ENCODE peak calls at places on chromosomes 5 and 9, in six cellular contexts. M is IMR-90, G is neuronal stem cell, J is mesenchymal stem cell, E is trophoblast cell, X is H1. D is an unnamed sample.

GRCh38 chr9:109048822-109049221 is 35.5 kb upstream of the CTNNAL1 start:
- DNase-seq in E (no peak), G (no peak), X (no peak), J (no peak), M (no peak), D (no peak)

GRCh38 chr9:89657765-89658164 is 53.0 kb downstream of the GADD45G start:
- DNase-seq in X (no peak), J (peak), E (no peak), G (no peak), M (no peak), D (no peak)

GRCh38 chr5:93730124-93730523 is 11.3 kb downstream of the POU5F2 start:
- DNase-seq in E (no peak), G (no peak), X (no peak), M (no peak), J (no peak), D (no peak)

GRCh38 chr5:22473865-22474264 is 379.3 kb downstream of the CDH12 start:
- DNase-seq in M (no peak), J (no peak), X (no peak), E (no peak), G (no peak), D (no peak)

GRCh38 chr5:142181096-142181495 is 72.5 kb downstream of the NDFIP1 start:
- DNase-seq in M (no peak), G (no peak), E (no peak), X (no peak), J (no peak), D (no peak)

GRCh38 chr9:68872026-68872501 is 141.8 kb downstream of the PRKACG start:
- DNase-seq in J (no peak), G (peak), M (no peak), E (no peak), X (peak), D (peak)

GRCh38 chr9:84154320-84154719 is 173.7 kb downstream of the RMI1 start:
- DNase-seq in M (peak), X (no peak), E (no peak), J (no peak), G (no peak), D (no peak)

GRCh38 chr5:107806271-107806670 is 135.5 kb upstream of the EFNA5 start:
- DNase-seq in G (no peak), M (no peak), J (no peak), E (no peak), X (no peak), D (no peak)

GRCh38 chr5:112412370-112412769 is 6.7 kb downstream of the EPB41L4A start:
- DNase-seq in M (no peak), J (no peak), E (no peak), G (no peak), X (no peak), D (no peak)

GRCh38 chr5:142671801-142672200 is 14.1 kb downstream of the FGF1 start:
- DNase-seq in G (no peak), M (peak), E (peak), X (no peak), J (peak), D (no peak)

GRCh38 chr9:93318441-93318840 is 133.0 kb upstream of the FAM120A start:
- DNase-seq in X (no peak), J (no peak), E (no peak), G (no peak), M (no peak), D (no peak)

GRCh38 chr5:6510132-6510531 is 61.5 kb downstream of the UBE2QL1 start:
- DNase-seq in X (no peak), M (no peak), G (no peak), E (no peak), J (no peak), D (no peak)

GRCh38 chr5:125410501-125411162 is 664.2 kb upstream of the ZNF608 start:
- DNase-seq in G (no peak), X (no peak), E (no peak), M (peak), J (peak), D (no peak)

GRCh38 chr5:181203093-181203711 is 1.8 kb downstream of the TRIM7 start:
- DNase-seq in M (peak), X (no peak), J (peak), G (no peak), E (no peak), D (no peak)

GRCh38 chr5:403995-404394 is 39.0 kb upstream of the EXOC3 start:
- DNase-seq in M (no peak), J (no peak), G (no peak), X (no peak), E (no peak), D (no peak)

GRCh38 chr9:618478-618877 is 223.0 kb upstream of the DMRT1 start:
- DNase-seq in M (peak), E (no peak), X (no peak), J (no peak), G (no peak), D (no peak)
- H4K91ac ChIP-seq in M (no peak), E (peak), X (no peak), J (no peak), G (no peak), D (no peak)

GRCh38 chr9:76394896-76395244 is 644 bp upstream of the RFK start:
- DNase-seq in X (peak), M (no peak), E (peak), G (no peak), J (peak), D (peak)
- H3K4ac ChIP-seq in X (no peak), M (peak), E (peak), G (no peak), J (no peak), D (no peak)

GRCh38 chr5:139164020-139164419 is 34.1 kb downstream of the SIL1 start:
- DNase-seq in E (no peak), G (no peak), M (no peak), X (no peak), J (no peak), D (no peak)

GRCh38 chr5:139167052-139167451 is 31.1 kb downstream of the SIL1 start:
- DNase-seq in G (no peak), E (no peak), J (no peak), M (no peak), X (no peak), D (no peak)

GRCh38 chr5:139167533-139167932 is 30.6 kb downstream of the SIL1 start:
- DNase-seq in G (no peak), E (no peak), M (peak), X (no peak), J (no peak), D (no peak)

GRCh38 chr5:139171779-139172404 is 26.3 kb downstream of the SIL1 start:
- DNase-seq in G (no peak), M (no peak), J (no peak), X (no peak), E (no peak), D (no peak)

DNA sequence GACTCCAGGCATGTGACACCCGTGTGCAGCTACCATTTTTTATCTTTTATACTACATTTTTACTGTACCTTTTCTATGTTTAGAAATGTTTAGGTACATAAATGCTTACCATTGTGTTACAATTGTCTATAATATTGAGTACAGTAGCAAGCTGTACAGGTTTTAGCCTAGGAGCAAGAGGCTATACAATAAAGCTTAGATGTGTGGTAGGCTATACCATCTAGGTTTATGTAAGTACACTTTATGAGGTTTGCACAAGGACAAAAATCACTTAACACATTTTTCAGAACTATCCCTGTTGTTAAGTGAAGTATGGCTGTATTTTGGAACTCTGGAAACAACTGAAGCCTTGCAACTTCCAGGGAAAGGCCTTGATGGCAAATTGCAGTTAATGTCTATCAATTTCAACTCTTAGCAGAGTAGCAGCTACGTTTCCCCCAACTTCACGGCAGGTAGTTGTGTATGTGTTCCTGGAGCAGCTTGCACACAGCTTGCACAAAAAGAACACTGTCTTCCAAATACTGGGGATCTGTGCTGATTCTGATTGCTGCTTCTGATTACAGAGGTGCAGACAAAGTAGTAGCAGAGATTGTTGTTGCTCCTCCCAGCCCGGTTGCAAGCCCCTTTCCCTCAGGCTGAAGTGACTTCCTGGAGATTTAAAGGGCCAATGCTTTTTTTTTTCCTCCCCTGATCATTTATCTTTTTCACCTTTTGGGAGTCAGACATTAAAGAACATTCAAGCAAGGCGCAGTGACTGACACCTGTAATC is 30.0 kb downstream of the SIL1 start:
- DNase-seq in J (no peak), M (no peak), X (no peak), G (no peak), E (no peak), D (no peak)
- H2BK120ac ChIP-seq in J (no peak), M (no peak), X (no peak), G (no peak), E (no peak), D (no peak)

GRCh38 chr9:79706512-79706911 is 134.7 kb downstream of the TLE4 start:
- DNase-seq in J (no peak), E (no peak), M (no peak), G (no peak), X (no peak), D (no peak)

GRCh38 chr9:79709945-79710674 is 138.3 kb downstream of the TLE4 start:
- DNase-seq in M (no peak), J (no peak), E (no peak), X (no peak), G (no peak), D (no peak)

GRCh38 chr9:79707589-79707988 is 135.8 kb downstream of the TLE4 start:
- DNase-seq in M (no peak), J (no peak), E (no peak), X (no peak), G (no peak), D (no peak)

GRCh38 chr9:79705704-79706103 is 133.9 kb downstream of the TLE4 start:
- DNase-seq in G (no peak), J (no peak), X (no peak), E (no peak), M (no peak), D (no peak)

DNA sequence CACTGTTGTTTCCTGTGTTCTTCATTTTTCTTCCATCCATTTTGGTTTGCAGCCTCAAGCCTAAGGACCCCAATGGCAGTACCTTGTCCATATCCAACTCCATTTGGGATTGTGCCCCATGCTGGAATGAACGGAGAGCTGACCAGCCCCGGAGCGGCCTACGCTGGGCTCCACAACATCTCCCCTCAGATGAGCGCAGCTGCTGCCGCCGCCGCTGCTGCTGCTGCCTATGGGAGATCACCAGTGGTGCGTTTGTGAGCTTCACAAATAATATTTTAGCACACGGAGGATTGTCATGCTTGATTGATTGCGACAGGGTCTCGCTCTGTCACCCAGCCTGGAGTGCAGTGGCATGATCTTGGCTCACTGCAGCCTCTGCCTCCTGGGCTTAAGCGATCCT is 136.8 kb downstream of the TLE4 start:
- DNase-seq in J (no peak), X (no peak), M (no peak), G (no peak), E (no peak), D (no peak)
- H4K91ac ChIP-seq in J (no peak), X (no peak), M (no peak), G (no peak), E (no peak), D (no peak)

GRCh38 chr5:169745441-169746146 is 108.5 kb downstream of the DOCK2 start:
- DNase-seq in E (no peak), X (no peak), G (no peak), J (peak), M (peak), D (no peak)
- H3K4ac ChIP-seq in E (no peak), X (no peak), G (no peak), J (no peak), M (peak), D (no peak)

DNA sequence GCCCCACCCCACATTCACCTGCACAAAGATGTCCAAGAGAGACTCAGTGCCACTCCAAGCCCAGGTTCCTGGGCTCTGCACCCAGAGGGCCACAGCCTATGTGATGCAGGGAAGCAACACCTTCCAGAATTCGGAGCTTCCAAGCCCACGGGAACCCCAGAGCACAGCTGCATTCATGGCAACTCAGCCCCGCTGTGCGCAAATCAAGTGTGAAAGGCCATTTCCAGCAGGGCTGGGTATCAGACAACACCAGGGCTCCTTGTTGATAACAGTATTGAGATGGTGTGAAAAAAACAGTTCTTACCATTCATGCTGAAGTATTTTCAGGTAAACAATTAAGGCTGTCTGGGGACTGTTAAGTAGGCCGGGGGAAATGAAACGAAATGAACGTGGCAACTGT is 10.1 kb downstream of the ROR2 start:
- DNase-seq in E (no peak), J (no peak), X (no peak), G (no peak), M (no peak), D (no peak)
- H2BK120ac ChIP-seq in E (no peak), J (no peak), X (no peak), G (no peak), M (no peak), D (no peak)

GRCh38 chr5:36337592-36337991 is 35.9 kb upstream of the RANBP3L start:
- DNase-seq in E (no peak), X (no peak), M (no peak), G (no peak), J (no peak), D (no peak)

DNA sequence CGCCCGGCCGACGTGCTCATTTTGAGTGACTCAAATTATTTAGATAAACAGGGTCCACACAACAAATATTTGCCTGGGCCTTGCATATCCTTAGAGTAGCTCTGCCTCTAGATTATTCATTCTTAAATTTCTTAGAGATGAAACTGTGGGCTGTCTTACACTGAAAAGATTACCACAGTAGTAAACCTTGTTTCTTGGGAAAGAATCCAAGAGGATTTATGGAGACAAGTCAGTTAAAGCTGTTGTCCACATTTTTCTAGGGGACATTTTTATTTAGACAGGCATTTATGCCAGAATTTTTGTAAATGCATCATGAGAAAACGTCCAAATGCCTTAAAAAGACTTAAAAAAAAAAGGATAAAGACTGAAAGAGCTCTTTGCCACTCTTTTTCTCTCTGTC is 32.6 kb upstream of the RANBP3L start:
- DNase-seq in G (no peak), E (no peak), X (no peak), M (no peak), J (no peak), D (no peak)
- H4K91ac ChIP-seq in G (no peak), E (no peak), X (no peak), M (no peak), J (no peak), D (no peak)

D was measured in H9.